ENCODE peak calls at places on chromosomes 12 and 14, in five cellular contexts. One of them, this sample, is unnamed.

GRCh38 chr14:47332939-47333338 is 342.5 kb downstream of the MDGA2 start:
- DNase-seq in fibroblast of mammary gland: no peak
- DNase-seq in tibial artery: no peak
- DNase-seq in HepG2: no peak
- DNase-seq in mucosa of descending colon: no peak
- DNase-seq in this sample: no peak

GRCh38 chr12:11969437-11970154 is 101.1 kb upstream of the BCL2L14 start:
- DNase-seq in tibial artery: no peak
- DNase-seq in HepG2: no peak
- DNase-seq in fibroblast of mammary gland: no peak
- DNase-seq in mucosa of descending colon: no peak
- DNase-seq in this sample: no peak

GRCh38 chr12:22856120-22856699 is 231.2 kb downstream of the ETNK1 start:
- DNase-seq in mucosa of descending colon: no peak
- DNase-seq in HepG2: peak
- DNase-seq in tibial artery: no peak
- DNase-seq in fibroblast of mammary gland: peak
- DNase-seq in this sample: peak

GRCh38 chr12:23831739-23832138 is 117.7 kb downstream of the SOX5 start:
- DNase-seq in tibial artery: no peak
- DNase-seq in HepG2: no peak
- DNase-seq in fibroblast of mammary gland: no peak
- DNase-seq in mucosa of descending colon: no peak
- DNase-seq in this sample: no peak

GRCh38 chr12:6451348-6452244 is at the start of gene TAPBPL:
- DNase-seq in tibial artery: peak
- DNase-seq in HepG2: peak
- DNase-seq in fibroblast of mammary gland: peak
- DNase-seq in mucosa of descending colon: peak
- DNase-seq in this sample: peak

GRCh38 chr12:113152835-113153814 is 3.6 kb downstream of the CFAP73 start:
- DNase-seq in tibial artery: peak
- DNase-seq in fibroblast of mammary gland: peak
- DNase-seq in mucosa of descending colon: peak
- DNase-seq in HepG2: peak
- DNase-seq in this sample: peak

GRCh38 chr12:113899844-113900471 is 66.2 kb downstream of the RBM19 start:
- DNase-seq in HepG2: no peak
- DNase-seq in fibroblast of mammary gland: no peak
- DNase-seq in tibial artery: no peak
- DNase-seq in mucosa of descending colon: no peak
- DNase-seq in this sample: no peak

GRCh38 chr14:86243158-86243557 is 713.2 kb downstream of the FLRT2 start:
- DNase-seq in fibroblast of mammary gland: no peak
- DNase-seq in HepG2: no peak
- DNase-seq in mucosa of descending colon: no peak
- DNase-seq in tibial artery: no peak
- DNase-seq in this sample: no peak

GRCh38 chr12:111488271-111488670 is 82.5 kb downstream of the SH2B3 start:
- DNase-seq in tibial artery: peak
- DNase-seq in HepG2: no peak
- DNase-seq in mucosa of descending colon: no peak
- DNase-seq in fibroblast of mammary gland: peak
- DNase-seq in this sample: no peak

GRCh38 chr12:12384601-12385321 is 27.9 kb downstream of the BORCS5 start:
- DNase-seq in tibial artery: no peak
- DNase-seq in fibroblast of mammary gland: no peak
- DNase-seq in HepG2: peak
- DNase-seq in mucosa of descending colon: peak
- DNase-seq in this sample: peak

GRCh38 chr14:93007225-93007997 is 84.5 kb downstream of the CHGA start:
- DNase-seq in HepG2: no peak
- DNase-seq in mucosa of descending colon: peak
- DNase-seq in tibial artery: peak
- DNase-seq in fibroblast of mammary gland: peak
- DNase-seq in this sample: peak

GRCh38 chr14:64764641-64765520 is 60.7 kb downstream of the PLEKHG3 start:
- DNase-seq in fibroblast of mammary gland: peak
- DNase-seq in HepG2: peak
- DNase-seq in tibial artery: peak
- DNase-seq in mucosa of descending colon: peak
- DNase-seq in this sample: peak

GRCh38 chr12:63876980-63877379 is 32.5 kb downstream of the SRGAP1 start:
- DNase-seq in HepG2: no peak
- DNase-seq in fibroblast of mammary gland: peak
- DNase-seq in mucosa of descending colon: no peak
- DNase-seq in tibial artery: no peak
- DNase-seq in this sample: no peak

GRCh38 chr12:85186236-85186635 is 93.8 kb upstream of the ALX1 start:
- DNase-seq in HepG2: no peak
- DNase-seq in mucosa of descending colon: no peak
- DNase-seq in fibroblast of mammary gland: no peak
- DNase-seq in tibial artery: no peak
- DNase-seq in this sample: no peak

GRCh38 chr12:53780323-53780722 is 28.5 kb upstream of the CISTR start:
- DNase-seq in HepG2: no peak
- DNase-seq in mucosa of descending colon: no peak
- DNase-seq in fibroblast of mammary gland: no peak
- DNase-seq in tibial artery: no peak
- DNase-seq in this sample: no peak

GRCh38 chr14:95387826-95388445 is 68.2 kb upstream of the CLMN start:
- DNase-seq in fibroblast of mammary gland: no peak
- DNase-seq in tibial artery: no peak
- DNase-seq in HepG2: no peak
- DNase-seq in mucosa of descending colon: no peak
- DNase-seq in this sample: no peak

GRCh38 chr14:91377700-91378652 is 39.6 kb downstream of the CCDC88C start:
- DNase-seq in tibial artery: no peak
- DNase-seq in HepG2: no peak
- DNase-seq in fibroblast of mammary gland: no peak
- DNase-seq in mucosa of descending colon: peak
- DNase-seq in this sample: no peak

GRCh38 chr14:69315302-69315701 is 55.3 kb downstream of the GALNT16 start:
- DNase-seq in mucosa of descending colon: no peak
- DNase-seq in fibroblast of mammary gland: peak
- DNase-seq in tibial artery: no peak
- DNase-seq in HepG2: no peak
- DNase-seq in this sample: no peak

GRCh38 chr14:65257405-65257804 is 155.1 kb upstream of the MAX start:
- DNase-seq in mucosa of descending colon: no peak
- DNase-seq in tibial artery: no peak
- DNase-seq in HepG2: no peak
- DNase-seq in fibroblast of mammary gland: no peak
- DNase-seq in this sample: no peak

GRCh38 chr14:34684578-34684977 is 29.8 kb downstream of the CFL2 start:
- DNase-seq in HepG2: no peak
- DNase-seq in fibroblast of mammary gland: peak
- DNase-seq in tibial artery: no peak
- DNase-seq in mucosa of descending colon: no peak
- DNase-seq in this sample: peak

GRCh38 chr14:93332853-93333630 is at the start of gene BTBD7:
- DNase-seq in HepG2: peak
- DNase-seq in fibroblast of mammary gland: peak
- DNase-seq in tibial artery: peak
- DNase-seq in mucosa of descending colon: peak
- DNase-seq in this sample: peak

GRCh38 chr14:101365329-101366158 is 195.8 kb upstream of the DIO3 start:
- DNase-seq in fibroblast of mammary gland: no peak
- DNase-seq in HepG2: no peak
- DNase-seq in mucosa of descending colon: no peak
- DNase-seq in tibial artery: peak
- DNase-seq in this sample: no peak

GRCh38 chr14:101363261-101363555 is 198.1 kb upstream of the DIO3 start:
- DNase-seq in fibroblast of mammary gland: no peak
- DNase-seq in HepG2: no peak
- DNase-seq in tibial artery: no peak
- DNase-seq in mucosa of descending colon: no peak
- DNase-seq in this sample: no peak

GRCh38 chr14:101363880-101364391 is 197.4 kb upstream of the DIO3 start:
- DNase-seq in fibroblast of mammary gland: no peak
- DNase-seq in HepG2: no peak
- DNase-seq in tibial artery: no peak
- DNase-seq in mucosa of descending colon: no peak
- DNase-seq in this sample: no peak

GRCh38 chr14:101362529-101363260 is 198.6 kb upstream of the DIO3 start:
- DNase-seq in fibroblast of mammary gland: no peak
- DNase-seq in tibial artery: no peak
- DNase-seq in mucosa of descending colon: no peak
- DNase-seq in HepG2: no peak
- DNase-seq in this sample: no peak

DNA sequence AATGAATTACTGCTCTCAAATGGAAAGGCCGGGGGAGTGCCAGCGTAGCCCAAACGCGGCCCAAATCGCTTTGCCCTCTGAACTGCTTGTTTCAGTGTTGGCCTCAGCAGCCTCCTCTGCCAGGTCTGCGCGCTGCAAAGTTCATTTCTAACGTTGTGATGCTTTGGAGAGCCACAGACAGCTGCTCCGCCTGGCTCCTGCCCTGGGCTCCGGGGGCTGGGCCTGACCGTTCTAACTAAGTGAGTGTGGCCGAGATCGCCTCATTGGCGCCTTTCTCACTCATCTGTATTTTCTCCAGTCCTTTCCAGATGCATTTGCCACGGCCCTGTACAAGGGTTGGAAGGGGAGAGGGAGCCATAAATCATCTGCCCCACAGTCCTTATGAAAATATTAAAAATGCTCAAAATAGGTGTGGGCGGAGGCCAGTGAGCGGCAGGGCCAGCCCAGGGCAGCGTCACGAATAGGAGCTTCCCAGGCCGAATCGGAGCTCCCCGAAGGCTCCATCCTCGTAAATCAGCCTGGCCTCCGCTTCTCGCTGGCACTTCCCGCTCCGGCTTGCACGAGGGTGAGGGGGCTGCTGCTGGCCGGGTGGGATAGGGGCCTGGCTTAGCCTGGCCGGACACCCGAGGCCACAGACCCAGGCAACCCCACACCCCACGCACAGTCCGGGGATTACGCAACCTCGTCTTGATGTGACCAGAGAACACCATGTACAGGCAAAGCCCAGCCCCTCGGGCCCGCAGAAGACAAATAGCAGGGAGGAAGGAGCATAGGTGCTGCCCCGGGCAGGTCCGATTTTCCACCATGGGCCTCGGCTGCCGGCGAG is 196.6 kb upstream of the DIO3 start:
- DNase-seq in fibroblast of mammary gland: peak
- DNase-seq in mucosa of descending colon: peak
- DNase-seq in HepG2: no peak
- DNase-seq in tibial artery: peak
- DNase-seq in this sample: no peak
- H3K4me3 ChIP-seq in fibroblast of mammary gland: peak
- H3K4me3 ChIP-seq in mucosa of descending colon: no peak
- H3K4me3 ChIP-seq in HepG2: no peak
- H3K4me3 ChIP-seq in tibial artery: peak
- H3K4me3 ChIP-seq in this sample: no peak

DNA sequence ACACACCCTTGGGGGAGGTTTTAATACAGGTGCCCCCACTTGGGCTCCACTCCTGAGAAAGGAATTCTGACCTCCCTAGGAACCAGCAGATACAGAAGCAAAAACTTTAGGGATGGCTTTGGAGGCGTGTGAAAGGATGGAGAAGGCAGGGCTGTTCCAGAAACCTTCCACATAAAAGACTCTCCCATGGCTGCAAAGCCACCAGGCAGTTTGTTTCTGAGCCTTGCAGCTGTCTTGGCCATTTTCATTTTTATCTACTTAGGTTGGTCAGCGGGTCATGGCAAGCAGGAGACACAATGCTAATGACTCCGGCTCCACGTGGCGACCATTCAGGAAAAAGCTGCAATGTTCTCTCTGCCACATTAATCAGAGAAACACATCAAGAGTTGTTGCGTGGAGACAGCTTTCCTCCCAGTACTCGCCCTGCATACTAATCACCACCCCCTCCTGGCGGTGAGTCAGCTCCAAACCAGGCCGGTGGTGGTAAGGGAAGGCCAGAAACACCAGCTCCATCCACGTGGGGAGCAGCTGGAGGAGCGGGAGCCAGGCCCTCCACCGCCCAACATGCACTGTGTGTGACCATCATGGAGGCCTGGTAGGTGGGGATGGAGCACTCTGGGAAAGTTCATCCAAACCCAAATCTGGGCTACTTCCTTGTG is 30.9 kb upstream of the IRF2BPL start:
- DNase-seq in tibial artery: no peak
- DNase-seq in fibroblast of mammary gland: peak
- DNase-seq in mucosa of descending colon: no peak
- DNase-seq in HepG2: peak
- DNase-seq in this sample: peak
- TF ChIP-seq CTCF in tibial artery: no peak
- TF ChIP-seq CTCF in fibroblast of mammary gland: peak
- TF ChIP-seq CTCF in mucosa of descending colon: no peak
- TF ChIP-seq CTCF in HepG2: peak
- TF ChIP-seq CTCF in this sample: peak

GRCh38 chr12:103303484-103303883 is 192.3 kb downstream of the C12orf42 start:
- DNase-seq in HepG2: no peak
- DNase-seq in tibial artery: no peak
- DNase-seq in fibroblast of mammary gland: no peak
- DNase-seq in mucosa of descending colon: no peak
- DNase-seq in this sample: no peak

DNA sequence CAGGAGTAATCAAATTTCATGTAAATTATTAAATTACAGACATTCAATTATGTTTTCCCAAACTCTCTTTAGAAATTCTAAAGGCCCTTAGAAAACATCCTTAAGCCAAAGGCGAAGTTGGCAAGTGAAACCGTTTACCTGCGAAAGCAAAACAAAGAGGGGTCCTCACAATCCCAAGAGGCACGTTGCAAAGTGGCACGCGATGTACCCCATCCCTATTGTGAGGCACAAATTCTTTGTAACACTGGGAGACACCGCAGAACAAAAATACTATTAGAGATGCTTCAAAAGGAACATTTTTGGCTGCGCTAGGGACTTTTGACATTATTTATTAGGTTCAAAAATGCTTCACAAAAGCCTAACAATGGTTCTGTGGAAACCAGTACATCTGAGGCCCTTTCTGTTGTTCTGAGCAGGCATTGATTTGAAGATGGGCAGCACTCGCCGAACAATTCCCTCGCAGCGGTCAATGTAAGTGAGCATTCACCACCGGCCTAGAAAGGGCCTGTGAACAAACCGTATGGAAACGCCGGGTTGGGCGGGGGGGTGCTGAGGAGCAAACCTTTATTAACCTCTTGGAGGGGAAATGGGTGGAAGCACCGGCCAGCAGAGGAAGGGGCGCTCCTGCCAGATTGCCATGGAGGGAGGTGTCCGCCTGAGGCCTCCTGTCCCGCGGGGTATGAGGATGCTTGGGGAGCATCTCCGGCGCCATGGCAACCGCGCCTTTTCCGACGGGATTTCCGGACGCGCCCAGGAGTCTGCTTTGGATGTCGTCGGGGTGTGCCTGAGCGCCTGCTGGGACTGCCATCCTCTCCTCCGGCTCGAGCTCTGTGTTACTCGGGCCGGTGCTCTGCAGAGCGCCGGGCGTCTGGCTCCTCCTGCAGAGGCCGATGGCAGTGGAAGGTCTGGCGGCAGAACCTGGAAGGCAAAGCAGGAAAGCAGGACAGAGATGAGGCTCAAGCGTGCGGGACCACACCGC is 193.8 kb downstream of the C12orf42 start:
- DNase-seq in fibroblast of mammary gland: no peak
- DNase-seq in mucosa of descending colon: no peak
- DNase-seq in HepG2: no peak
- DNase-seq in tibial artery: no peak
- DNase-seq in this sample: no peak
- H3K4me3 ChIP-seq in fibroblast of mammary gland: no peak
- H3K4me3 ChIP-seq in mucosa of descending colon: no peak
- H3K4me3 ChIP-seq in HepG2: no peak
- H3K4me3 ChIP-seq in tibial artery: no peak
- H3K4me3 ChIP-seq in this sample: no peak

GRCh38 chr12:96266238-96266637 is 72.1 kb downstream of the ELK3 start:
- DNase-seq in fibroblast of mammary gland: no peak
- DNase-seq in HepG2: no peak
- DNase-seq in tibial artery: no peak
- DNase-seq in mucosa of descending colon: no peak
- DNase-seq in this sample: no peak
- TF ChIP-seq CTCF in fibroblast of mammary gland: no peak
- TF ChIP-seq CTCF in HepG2: no peak
- TF ChIP-seq CTCF in tibial artery: no peak
- TF ChIP-seq CTCF in mucosa of descending colon: no peak
- TF ChIP-seq CTCF in this sample: no peak

This sample was measured in astrocyte of the spinal cord.